ENCODE peak calls at places on chromosome 5, in seven cellular contexts. One of them, this sample, is unnamed.

GRCh38 chr5:170691623-170692022 is 91.9 kb upstream of the GABRP start:
- DNase-seq in GM12865: no peak
- DNase-seq in body of pancreas: no peak
- DNase-seq in stomach: no peak
- DNase-seq in HCT116: no peak
- DNase-seq in AG10803: no peak
- DNase-seq in retinal pigment epithelial cell: no peak
- DNase-seq in this sample: no peak

GRCh38 chr5:82356808-82357671 is 78.9 kb upstream of the RPS23 start:
- DNase-seq in body of pancreas: peak; percentile 44
- DNase-seq in stomach: peak; percentile 39
- DNase-seq in HCT116: peak; percentile 98
- DNase-seq in retinal pigment epithelial cell: no peak
- DNase-seq in AG10803: peak; percentile 91
- DNase-seq in GM12865: peak; percentile 85
- DNase-seq in this sample: peak; percentile 64

GRCh38 chr5:150931368-150931965 is 26.7 kb upstream of the ZNF300 start:
- DNase-seq in GM12865: no peak
- DNase-seq in AG10803: no peak
- DNase-seq in body of pancreas: no peak
- DNase-seq in HCT116: no peak
- DNase-seq in retinal pigment epithelial cell: no peak
- DNase-seq in stomach: no peak
- DNase-seq in this sample: no peak

GRCh38 chr5:126857472-126858410 is 80.8 kb downstream of the LMNB1 start:
- DNase-seq in body of pancreas: no peak
- DNase-seq in HCT116: no peak
- DNase-seq in stomach: no peak
- DNase-seq in AG10803: peak; percentile 62
- DNase-seq in GM12865: no peak
- DNase-seq in retinal pigment epithelial cell: peak; percentile 35
- DNase-seq in this sample: no peak

GRCh38 chr5:138179277-138179857 is 455 bp downstream of the KIF20A start:
- DNase-seq in retinal pigment epithelial cell: no peak
- DNase-seq in stomach: no peak
- DNase-seq in GM12865: peak; percentile 29
- DNase-seq in AG10803: no peak
- DNase-seq in HCT116: no peak
- DNase-seq in body of pancreas: no peak
- DNase-seq in this sample: peak; percentile 39

GRCh38 chr5:179270581-179271300 is 74.5 kb downstream of the ADAMTS2 start:
- DNase-seq in GM12865: no peak
- DNase-seq in AG10803: peak; percentile 93
- DNase-seq in body of pancreas: peak; percentile 13
- DNase-seq in HCT116: no peak
- DNase-seq in retinal pigment epithelial cell: no peak
- DNase-seq in stomach: no peak
- DNase-seq in this sample: peak; percentile 76

GRCh38 chr5:175895701-175896102 is 24.3 kb downstream of the CPLX2 start:
- DNase-seq in retinal pigment epithelial cell: peak; percentile 9
- DNase-seq in AG10803: no peak
- DNase-seq in HCT116: no peak
- DNase-seq in body of pancreas: no peak
- DNase-seq in GM12865: peak; percentile 68
- DNase-seq in stomach: no peak
- DNase-seq in this sample: no peak

GRCh38 chr5:50699737-50700136 is 33.3 kb downstream of the PARP8 start:
- DNase-seq in AG10803: no peak
- DNase-seq in GM12865: no peak
- DNase-seq in retinal pigment epithelial cell: no peak
- DNase-seq in stomach: no peak
- DNase-seq in body of pancreas: no peak
- DNase-seq in HCT116: no peak
- DNase-seq in this sample: no peak

GRCh38 chr5:33300209-33300742 is 140.5 kb upstream of the TARS1 start:
- DNase-seq in stomach: no peak
- DNase-seq in HCT116: no peak
- DNase-seq in GM12865: peak; percentile 49
- DNase-seq in retinal pigment epithelial cell: no peak
- DNase-seq in body of pancreas: no peak
- DNase-seq in AG10803: peak; percentile 26
- DNase-seq in this sample: no peak

GRCh38 chr5:128736567-128736966 is 198.5 kb upstream of the FBN2 start:
- DNase-seq in retinal pigment epithelial cell: peak; percentile 54
- DNase-seq in body of pancreas: peak; percentile 5
- DNase-seq in GM12865: no peak
- DNase-seq in AG10803: no peak
- DNase-seq in stomach: no peak
- DNase-seq in HCT116: peak; percentile 4
- DNase-seq in this sample: no peak

GRCh38 chr5:80406980-80407734 is 707 bp upstream of the ZFYVE16 start:
- DNase-seq in body of pancreas: peak; percentile 34
- DNase-seq in retinal pigment epithelial cell: no peak
- DNase-seq in AG10803: peak; percentile 67
- DNase-seq in stomach: no peak
- DNase-seq in HCT116: no peak
- DNase-seq in GM12865: peak; percentile 45
- DNase-seq in this sample: peak; percentile 57

GRCh38 chr5:16913840-16914435 is 22.1 kb downstream of the MYO10 start:
- DNase-seq in AG10803: no peak
- DNase-seq in HCT116: no peak
- DNase-seq in stomach: peak; percentile 61
- DNase-seq in body of pancreas: peak; percentile 78
- DNase-seq in retinal pigment epithelial cell: no peak
- DNase-seq in GM12865: no peak
- DNase-seq in this sample: no peak

GRCh38 chr5:80964919-80965318 is 4.8 kb downstream of the RASGRF2 start:
- DNase-seq in stomach: no peak
- DNase-seq in AG10803: no peak
- DNase-seq in HCT116: no peak
- DNase-seq in body of pancreas: no peak
- DNase-seq in retinal pigment epithelial cell: no peak
- DNase-seq in GM12865: no peak
- DNase-seq in this sample: peak; percentile 19

GRCh38 chr5:65961644-65962043 is 35.3 kb downstream of the ERBIN start:
- DNase-seq in body of pancreas: no peak
- DNase-seq in HCT116: no peak
- DNase-seq in retinal pigment epithelial cell: no peak
- DNase-seq in stomach: no peak
- DNase-seq in GM12865: peak; percentile 53
- DNase-seq in AG10803: peak; percentile 38
- DNase-seq in this sample: peak; percentile 69

GRCh38 chr5:157303667-157304327 is 37.9 kb downstream of the CYFIP2 start:
- DNase-seq in body of pancreas: peak; percentile 27
- DNase-seq in AG10803: no peak
- DNase-seq in GM12865: no peak
- DNase-seq in HCT116: no peak
- DNase-seq in retinal pigment epithelial cell: no peak
- DNase-seq in stomach: no peak
- DNase-seq in this sample: no peak

GRCh38 chr5:94196959-94197358 is 421.4 kb downstream of the KIAA0825 start:
- DNase-seq in retinal pigment epithelial cell: no peak
- DNase-seq in AG10803: peak; percentile 62
- DNase-seq in GM12865: no peak
- DNase-seq in HCT116: no peak
- DNase-seq in body of pancreas: no peak
- DNase-seq in stomach: no peak
- DNase-seq in this sample: no peak

GRCh38 chr5:102974177-102974576 is 145.8 kb downstream of the GIN1 start:
- DNase-seq in body of pancreas: no peak
- DNase-seq in retinal pigment epithelial cell: no peak
- DNase-seq in AG10803: no peak
- DNase-seq in HCT116: no peak
- DNase-seq in GM12865: no peak
- DNase-seq in stomach: no peak
- DNase-seq in this sample: no peak
- TF ChIP-seq CTCF in body of pancreas: no peak
- TF ChIP-seq CTCF in retinal pigment epithelial cell: no peak
- TF ChIP-seq CTCF in AG10803: no peak
- TF ChIP-seq CTCF in HCT116: no peak
- TF ChIP-seq CTCF in GM12865: no peak
- TF ChIP-seq CTCF in stomach: no peak
- TF ChIP-seq CTCF in this sample: no peak

GRCh38 chr5:177508837-177509236 is 789 bp downstream of the DOK3 start:
- DNase-seq in HCT116: no peak
- DNase-seq in AG10803: no peak
- DNase-seq in stomach: no peak
- DNase-seq in retinal pigment epithelial cell: no peak
- DNase-seq in body of pancreas: no peak
- DNase-seq in GM12865: peak; percentile 69
- DNase-seq in this sample: no peak

GRCh38 chr5:177507596-177508216 is 1.9 kb downstream of the DOK3 start:
- DNase-seq in stomach: no peak
- DNase-seq in retinal pigment epithelial cell: no peak
- DNase-seq in HCT116: no peak
- DNase-seq in body of pancreas: no peak
- DNase-seq in AG10803: no peak
- DNase-seq in GM12865: peak; percentile 35
- DNase-seq in this sample: no peak

GRCh38 chr5:177507165-177507564 is 2.5 kb downstream of the DOK3 start:
- DNase-seq in AG10803: no peak
- DNase-seq in HCT116: no peak
- DNase-seq in retinal pigment epithelial cell: no peak
- DNase-seq in stomach: no peak
- DNase-seq in body of pancreas: no peak
- DNase-seq in GM12865: peak; percentile 46
- DNase-seq in this sample: peak; percentile 51

GRCh38 chr5:177509361-177509951 is at the start of gene DOK3:
- DNase-seq in GM12865: peak; percentile 66
- DNase-seq in stomach: peak; percentile 41
- DNase-seq in AG10803: no peak
- DNase-seq in body of pancreas: peak; percentile 69
- DNase-seq in retinal pigment epithelial cell: no peak
- DNase-seq in HCT116: no peak
- DNase-seq in this sample: no peak

DNA sequence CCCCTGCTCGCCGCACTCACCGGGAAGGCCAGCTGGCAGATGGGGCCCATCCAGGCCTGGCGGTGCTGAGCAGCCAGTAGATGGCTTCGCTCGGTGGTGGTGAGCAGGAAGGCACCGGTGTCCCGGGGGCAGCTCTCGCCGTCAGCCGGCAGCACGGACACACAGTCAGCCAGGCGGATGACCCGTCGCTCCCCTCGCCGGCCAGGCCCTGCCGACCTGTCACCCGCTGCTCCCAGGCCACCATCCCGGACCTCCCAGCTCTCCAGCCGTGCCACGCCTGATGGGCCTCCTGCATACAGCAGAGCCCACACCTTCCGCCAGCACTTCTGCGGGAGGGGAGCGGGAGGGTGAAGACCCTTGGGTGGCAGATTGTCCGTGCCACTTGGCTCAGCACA is 1.4 kb downstream of the DOK3 start:
- DNase-seq in body of pancreas: no peak
- DNase-seq in GM12865: peak; percentile 31
- DNase-seq in AG10803: no peak
- DNase-seq in stomach: no peak
- DNase-seq in retinal pigment epithelial cell: no peak
- DNase-seq in HCT116: no peak
- DNase-seq in this sample: no peak
- H3K4me3 ChIP-seq in body of pancreas: no peak overlapping the region
- H3K4me3 ChIP-seq in GM12865: peak overlapping the region; percentile 62
- H3K4me3 ChIP-seq in AG10803: no peak overlapping the region
- H3K4me3 ChIP-seq in stomach: peak overlapping the region; percentile 37
- H3K4me3 ChIP-seq in retinal pigment epithelial cell: no peak overlapping the region
- H3K4me3 ChIP-seq in HCT116: no peak overlapping the region
- H3K4me3 ChIP-seq in this sample: no peak overlapping the region

GRCh38 chr5:32251864-32252458 is 60.8 kb downstream of the MTMR12 start:
- DNase-seq in AG10803: no peak
- DNase-seq in body of pancreas: no peak
- DNase-seq in HCT116: no peak
- DNase-seq in retinal pigment epithelial cell: no peak
- DNase-seq in stomach: no peak
- DNase-seq in GM12865: no peak
- DNase-seq in this sample: no peak

GRCh38 chr5:32254987-32255900 is 57.5 kb downstream of the MTMR12 start:
- DNase-seq in HCT116: no peak
- DNase-seq in GM12865: no peak
- DNase-seq in stomach: no peak
- DNase-seq in AG10803: peak; percentile 75
- DNase-seq in body of pancreas: peak; percentile 49
- DNase-seq in retinal pigment epithelial cell: peak; percentile 93
- DNase-seq in this sample: peak; percentile 56

GRCh38 chr5:32245742-32246141 is 67.0 kb downstream of the MTMR12 start:
- DNase-seq in body of pancreas: no peak
- DNase-seq in HCT116: no peak
- DNase-seq in GM12865: no peak
- DNase-seq in retinal pigment epithelial cell: no peak
- DNase-seq in stomach: no peak
- DNase-seq in AG10803: no peak
- DNase-seq in this sample: no peak

GRCh38 chr5:32244017-32244416 is 68.7 kb downstream of the MTMR12 start:
- DNase-seq in AG10803: no peak
- DNase-seq in stomach: no peak
- DNase-seq in HCT116: no peak
- DNase-seq in body of pancreas: no peak
- DNase-seq in GM12865: no peak
- DNase-seq in retinal pigment epithelial cell: no peak
- DNase-seq in this sample: no peak

GRCh38 chr5:32249668-32250067 is 63.1 kb downstream of the MTMR12 start:
- DNase-seq in retinal pigment epithelial cell: no peak
- DNase-seq in stomach: peak; percentile 86
- DNase-seq in AG10803: no peak
- DNase-seq in GM12865: no peak
- DNase-seq in HCT116: no peak
- DNase-seq in body of pancreas: peak; percentile 85
- DNase-seq in this sample: no peak
- TF ChIP-seq CTCF in retinal pigment epithelial cell: no peak
- TF ChIP-seq CTCF in stomach: no peak
- TF ChIP-seq CTCF in AG10803: no peak
- TF ChIP-seq CTCF in GM12865: no peak
- TF ChIP-seq CTCF in HCT116: no peak
- TF ChIP-seq CTCF in body of pancreas: peak; percentile 3
- TF ChIP-seq CTCF in this sample: no peak

DNA sequence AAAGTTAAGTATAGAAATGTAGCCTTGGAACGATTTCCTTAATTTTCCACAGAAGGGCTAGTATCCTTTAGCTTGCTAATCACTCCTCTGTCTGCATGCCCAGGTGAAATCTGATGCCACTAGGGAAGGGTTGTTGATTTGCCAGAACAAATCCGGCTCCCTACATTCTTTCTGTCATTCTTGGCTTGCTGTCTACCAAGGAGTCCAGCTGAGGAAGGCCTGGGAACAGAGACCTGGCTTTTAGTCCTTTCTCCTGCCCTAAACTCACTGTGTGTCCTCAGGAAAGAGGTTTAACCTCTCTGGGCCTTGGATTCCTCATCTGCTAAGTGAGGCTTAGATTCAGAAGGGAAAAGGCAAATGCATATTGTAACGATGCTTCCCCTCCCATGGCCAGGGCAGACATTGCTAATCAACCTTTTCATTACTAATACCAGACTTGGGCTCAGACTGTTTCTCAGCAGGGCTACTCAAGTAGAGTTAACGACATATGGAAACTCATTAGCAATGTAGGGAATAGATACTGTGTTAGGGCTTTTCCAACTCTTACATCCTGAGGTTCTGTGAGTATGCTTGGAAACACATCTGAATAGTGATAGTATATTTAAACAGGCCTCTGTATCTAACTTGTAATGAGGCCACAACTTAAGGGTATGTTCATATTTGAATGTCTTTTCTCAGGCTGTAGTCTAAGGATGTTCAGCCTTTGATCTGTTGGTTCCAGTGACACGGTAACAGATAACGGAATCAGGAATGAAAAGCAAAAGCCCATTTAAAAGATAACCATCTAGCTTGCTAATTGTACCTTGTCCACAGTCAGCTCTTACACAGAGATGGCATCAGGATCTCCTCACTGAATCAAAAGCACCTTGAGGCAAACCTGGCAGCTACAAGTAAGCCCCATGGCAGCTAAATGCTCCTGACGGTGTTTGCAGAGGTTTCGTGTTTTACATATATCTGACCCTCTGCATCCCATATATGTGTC is 4.1 kb downstream of the GALNT10 start:
- DNase-seq in stomach: peak; percentile 45
- DNase-seq in retinal pigment epithelial cell: no peak
- DNase-seq in body of pancreas: no peak
- DNase-seq in GM12865: no peak
- DNase-seq in HCT116: no peak
- DNase-seq in AG10803: peak; percentile 79
- DNase-seq in this sample: no peak
- H3K4me3 ChIP-seq in stomach: no peak overlapping the region
- H3K4me3 ChIP-seq in retinal pigment epithelial cell: no peak overlapping the region
- H3K4me3 ChIP-seq in body of pancreas: no peak overlapping the region
- H3K4me3 ChIP-seq in GM12865: no peak overlapping the region
- H3K4me3 ChIP-seq in HCT116: no peak overlapping the region
- H3K4me3 ChIP-seq in AG10803: peak overlapping the region; percentile 2
- H3K4me3 ChIP-seq in this sample: no peak overlapping the region

This sample was measured in foreskin fibroblast.